ENCODE peak calls at places on chromosome 1, in six cellular contexts. K is CD4-positive, alpha-beta T cell; V is AG04450; X is transverse colon; T is mucosa of descending colon; Z is psoas muscle. D is an unnamed sample.

GRCh38 chr1:44714944-44715571 is 15.9 kb downstream of the RNU5D-1 start:
- DNase-seq in K (peak; percentile 48), V (no peak), X (peak; percentile 75), T (peak; percentile 81), Z (peak; percentile 68), D (peak; percentile 74)

GRCh38 chr1:213666113-213666512 is 321.7 kb upstream of the PROX1 start:
- DNase-seq in K (no peak), V (no peak), X (no peak), T (no peak), Z (no peak), D (no peak)

GRCh38 chr1:198633675-198634121 is 5.1 kb upstream of the PTPRC start:
- DNase-seq in K (no peak), V (no peak), X (no peak), T (no peak), Z (no peak), D (peak; percentile 39)

GRCh38 chr1:204991342-204991844 is 51.6 kb upstream of the CNTN2 start:
- DNase-seq in K (no peak), V (no peak), X (no peak), T (no peak), Z (no peak), D (no peak)

GRCh38 chr1:218303176-218303575 is 18.1 kb downstream of the RRP15 start:
- DNase-seq in K (no peak), V (no peak), X (no peak), T (no peak), Z (no peak), D (no peak)

GRCh38 chr1:117567435-117567834 is 38.4 kb upstream of the TENT5C start:
- DNase-seq in K (no peak), V (no peak), X (no peak), T (no peak), Z (no peak), D (no peak)

GRCh38 chr1:116569776-116570357 is 959 bp downstream of the CD58 start:
- DNase-seq in K (peak; percentile 51), V (no peak), X (peak; percentile 80), T (peak; percentile 87), Z (peak; percentile 64), D (peak; percentile 63)

GRCh38 chr1:94646151-94646643 is 104.6 kb upstream of the F3 start:
- DNase-seq in K (no peak), V (no peak), X (no peak), T (no peak), Z (no peak), D (no peak)

GRCh38 chr1:213719462-213719861 is 268.3 kb upstream of the PROX1 start:
- DNase-seq in K (no peak), V (no peak), X (no peak), T (no peak), Z (no peak), D (no peak)

GRCh38 chr1:51998007-51998406 is 7.5 kb upstream of the RAB3B start:
- DNase-seq in K (no peak), V (no peak), X (no peak), T (no peak), Z (no peak), D (no peak)

GRCh38 chr1:177640687-177641086 is 329.2 kb downstream of the SEC16B start:
- DNase-seq in K (no peak), V (no peak), X (no peak), T (no peak), Z (no peak), D (no peak)

GRCh38 chr1:196466656-196467055 is 141.6 kb downstream of the KCNT2 start:
- DNase-seq in K (no peak), V (peak; percentile 45), X (no peak), T (no peak), Z (no peak), D (no peak)

GRCh38 chr1:119440908-119441307 is 26.0 kb downstream of the HSD3B2 start:
- DNase-seq in K (no peak), V (no peak), X (no peak), T (no peak), Z (no peak), D (no peak)

GRCh38 chr1:119442756-119443155 is 27.8 kb downstream of the HSD3B2 start:
- DNase-seq in K (no peak), V (no peak), X (no peak), T (no peak), Z (no peak), D (no peak)

GRCh38 chr1:119435061-119435460 is 20.1 kb downstream of the HSD3B2 start:
- DNase-seq in K (no peak), V (no peak), X (no peak), T (no peak), Z (no peak), D (no peak)

DNA sequence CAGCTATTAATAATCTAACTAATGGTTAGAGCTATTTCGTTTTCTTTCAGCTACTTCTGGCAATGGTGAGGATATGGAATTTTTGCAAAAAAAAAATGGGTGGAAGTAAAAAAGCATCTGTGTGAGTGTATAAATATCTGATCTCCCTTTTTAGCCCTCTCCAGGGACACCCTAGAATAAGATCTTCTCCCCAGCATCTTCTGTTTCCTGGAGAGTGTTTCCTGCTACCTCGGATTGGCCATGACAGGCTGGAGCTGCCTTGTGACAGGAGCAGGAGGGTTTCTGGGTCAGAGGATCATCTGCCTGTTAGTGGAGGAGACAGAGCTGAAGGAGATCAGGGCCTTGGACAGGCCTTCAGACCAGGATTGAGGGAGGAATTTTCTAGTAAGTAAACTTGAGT is 23.8 kb downstream of the HSD3B2 start:
- DNase-seq in K (no peak), V (no peak), X (no peak), T (no peak), Z (no peak), D (no peak)
- H3K9me3 ChIP-seq in K (no peaks in the 10 kb centered on the region), V (no peaks in the 10 kb centered on the region), X (no peaks in the 10 kb centered on the region), T (no peaks in the 10 kb centered on the region), Z (no peaks in the 10 kb centered on the region), D (no peaks in the 10 kb centered on the region)

GRCh38 chr1:248343451-248343850 is 5.1 kb upstream of the OR14C36 start:
- DNase-seq in K (no peak), V (no peak), X (no peak), T (no peak), Z (no peak), D (no peak)
- H3K9me3 ChIP-seq in K (no peaks in the 10 kb centered on the region), V (peaks cover 7% of the 10 kb centered on the region), X (no peaks in the 10 kb centered on the region), T (peaks cover 21% of the 10 kb centered on the region), Z (no peaks in the 10 kb centered on the region), D (no peaks in the 10 kb centered on the region)

GRCh38 chr1:97461782-97462181 is 459.1 kb downstream of the DPYD start:
- DNase-seq in K (no peak), V (no peak), X (no peak), T (no peak), Z (no peak), D (no peak)

GRCh38 chr1:97464305-97464704 is 456.5 kb downstream of the DPYD start:
- DNase-seq in K (no peak), V (no peak), X (no peak), T (no peak), Z (no peak), D (no peak)

DNA sequence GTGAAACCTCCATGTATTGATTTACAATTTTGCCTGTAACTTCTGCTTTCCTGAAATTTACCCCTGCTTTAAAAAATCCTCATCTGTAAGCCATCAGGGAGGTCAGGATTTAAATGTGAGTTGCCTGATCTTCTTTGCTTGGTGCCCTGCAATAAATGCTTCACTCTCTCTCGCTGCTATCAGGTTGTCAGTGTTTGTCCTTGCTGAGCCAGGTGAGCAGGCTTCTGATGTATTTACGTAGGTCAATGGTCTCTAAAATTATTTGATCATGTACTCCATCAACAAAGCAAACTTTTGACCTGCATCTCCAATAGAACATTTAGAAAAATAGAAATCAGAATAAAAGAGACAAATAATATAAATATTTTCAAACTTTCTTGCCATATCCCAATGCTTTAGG is 453.4 kb downstream of the DPYD start:
- DNase-seq in K (no peak), V (no peak), X (no peak), T (no peak), Z (no peak), D (no peak)
- H3K9me3 ChIP-seq in K (peaks cover 6% of the 10 kb centered on the region), V (peaks cover 8% of the 10 kb centered on the region), X (no peaks in the 10 kb centered on the region), T (no peaks in the 10 kb centered on the region), Z (no peaks in the 10 kb centered on the region), D (no peaks in the 10 kb centered on the region)

GRCh38 chr1:228245111-228245510 is 37.3 kb downstream of the OBSCN start:
- DNase-seq in K (no peak), V (no peak), X (no peak), T (no peak), Z (no peak), D (no peak)
- H3K9me3 ChIP-seq in K (peaks cover 59% of the 10 kb centered on the region), V (peaks cover 35% of the 10 kb centered on the region), X (peaks cover 25% of the 10 kb centered on the region), T (peaks cover 38% of the 10 kb centered on the region), Z (no peaks in the 10 kb centered on the region), D (no peaks in the 10 kb centered on the region)

DNA sequence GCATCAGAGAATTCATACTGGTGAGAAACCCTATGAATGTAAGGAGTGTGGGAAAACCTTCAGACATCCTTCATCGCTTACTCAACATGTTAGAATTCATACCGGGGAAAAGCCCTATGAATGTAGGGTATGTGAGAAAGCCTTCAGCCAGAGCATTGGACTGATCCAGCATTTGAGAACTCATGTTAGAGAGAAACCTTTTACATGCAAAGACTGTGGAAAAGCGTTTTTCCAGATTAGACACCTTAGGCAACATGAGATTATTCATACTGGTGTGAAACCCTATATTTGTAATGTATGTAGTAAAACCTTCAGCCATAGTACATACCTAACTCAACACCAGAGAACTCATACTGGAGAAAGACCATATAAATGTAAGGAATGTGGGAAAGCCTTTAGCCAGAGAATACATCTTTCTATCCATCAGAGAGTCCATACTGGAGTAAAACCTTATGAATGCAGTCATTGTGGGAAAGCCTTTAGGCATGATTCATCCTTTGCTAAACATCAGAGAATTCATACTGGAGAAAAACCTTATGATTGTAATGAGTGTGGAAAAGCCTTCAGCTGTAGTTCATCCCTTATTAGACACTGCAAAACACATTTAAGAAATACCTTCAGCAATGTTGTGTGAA is 12.8 kb downstream of the ZFP69B start:
- DNase-seq in K (no peak), V (no peak), X (no peak), T (no peak), Z (no peak), D (no peak)
- H3K9me3 ChIP-seq in K (peaks cover 92% of the 10 kb centered on the region), V (peaks cover 60% of the 10 kb centered on the region), X (peaks cover 99% of the 10 kb centered on the region), T (peaks cover 100% of the 10 kb centered on the region), Z (peaks cover 85% of the 10 kb centered on the region), D (peaks cover 61% of the 10 kb centered on the region)

DNA sequence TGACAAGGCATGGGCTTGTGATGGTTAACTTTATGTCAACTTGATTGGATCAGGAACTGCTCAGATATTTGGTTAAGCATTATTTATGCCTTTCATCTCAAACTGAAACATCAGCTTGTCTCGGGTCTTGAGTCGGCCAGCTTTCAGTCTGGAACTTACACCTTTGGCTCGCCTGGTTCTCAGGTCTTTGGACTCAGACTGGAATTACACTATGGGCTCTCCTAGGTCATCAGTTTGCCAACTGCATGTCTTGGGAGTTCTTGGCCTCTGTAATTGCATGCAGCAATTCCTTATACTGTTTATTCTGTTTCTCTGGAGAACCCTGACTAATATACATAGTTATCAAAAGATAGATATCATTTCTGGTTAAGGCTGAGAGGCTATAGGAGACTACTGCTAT is 653.7 kb downstream of the ADGRL2 start:
- DNase-seq in K (no peak), V (no peak), X (no peak), T (no peak), Z (no peak), D (no peak)
- H3K9me3 ChIP-seq in K (no peaks in the 10 kb centered on the region), V (no peaks in the 10 kb centered on the region), X (no peaks in the 10 kb centered on the region), T (no peaks in the 10 kb centered on the region), Z (peaks cover 3% of the 10 kb centered on the region), D (no peaks in the 10 kb centered on the region)

DNA sequence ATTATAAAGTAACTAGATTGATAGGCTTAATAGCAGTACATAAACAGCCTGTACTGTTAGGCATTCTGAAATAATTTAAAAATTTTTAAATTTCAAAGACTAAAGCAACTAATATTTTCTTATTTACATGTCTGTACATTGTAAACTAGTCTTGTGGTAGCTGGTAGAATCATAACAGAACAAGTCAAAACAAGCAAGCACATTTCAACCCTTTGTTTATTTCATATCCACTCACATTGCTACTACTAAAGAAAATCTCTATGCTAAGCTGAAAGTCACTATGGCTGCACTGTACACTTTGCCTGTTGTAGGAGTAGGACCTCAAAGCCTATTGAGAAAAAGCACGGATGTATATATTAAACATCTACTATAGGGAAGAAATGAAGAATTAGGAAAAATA is 738.2 kb upstream of the ADGRL4 start:
- DNase-seq in K (no peak), V (no peak), X (no peak), T (no peak), Z (no peak), D (no peak)
- H3K9me3 ChIP-seq in K (no peaks in the 10 kb centered on the region), V (no peaks in the 10 kb centered on the region), X (no peaks in the 10 kb centered on the region), T (no peaks in the 10 kb centered on the region), Z (no peaks in the 10 kb centered on the region), D (no peaks in the 10 kb centered on the region)

D was measured in right lobe of liver.